ENCODE peak calls at places on chromosome 13, in nine cellular contexts. One of them, this sample, is unnamed.

GRCh38 chr13:74206061-74206561 is 71.9 kb upstream of the KLF12 start:
- DNase-seq in NCI-H187: no peak
- DNase-seq in heart right ventricle: no peak
- DNase-seq in T-cell: no peak
- DNase-seq in mammary epithelial cell: peak
- DNase-seq in DMS53: no peak
- DNase-seq in stimulated activated CD4-positive, alpha-beta T cell treated with anti-CD3 and anti-CD28 coated beads, Interleukin-2, amount 100 ng/mL, for 24 hours: no peak
- DNase-seq in GM19239: no peak
- DNase-seq in Caco-2: no peak
- DNase-seq in this sample: no peak

GRCh38 chr13:29260684-29261083 is 334.8 kb downstream of the SLC7A1 start:
- DNase-seq in NCI-H187: no peak
- DNase-seq in heart right ventricle: no peak
- DNase-seq in T-cell: no peak
- DNase-seq in mammary epithelial cell: no peak
- DNase-seq in DMS53: no peak
- DNase-seq in stimulated activated CD4-positive, alpha-beta T cell treated with anti-CD3 and anti-CD28 coated beads, Interleukin-2, amount 100 ng/mL, for 24 hours: no peak
- DNase-seq in GM19239: no peak
- DNase-seq in Caco-2: no peak
- DNase-seq in this sample: no peak

GRCh38 chr13:104984296-104984818 is 1551.1 kb downstream of the EFNB2 start:
- DNase-seq in NCI-H187: peak
- DNase-seq in heart right ventricle: peak
- DNase-seq in T-cell: peak
- DNase-seq in mammary epithelial cell: peak
- DNase-seq in DMS53: peak
- DNase-seq in stimulated activated CD4-positive, alpha-beta T cell treated with anti-CD3 and anti-CD28 coated beads, Interleukin-2, amount 100 ng/mL, for 24 hours: no peak
- DNase-seq in GM19239: no peak
- DNase-seq in Caco-2: no peak
- DNase-seq in this sample: peak

GRCh38 chr13:22800726-22801401 is 379.9 kb upstream of the SGCG start:
- DNase-seq in NCI-H187: no peak
- DNase-seq in heart right ventricle: peak
- DNase-seq in T-cell: no peak
- DNase-seq in mammary epithelial cell: no peak
- DNase-seq in DMS53: peak
- DNase-seq in stimulated activated CD4-positive, alpha-beta T cell treated with anti-CD3 and anti-CD28 coated beads, Interleukin-2, amount 100 ng/mL, for 24 hours: no peak
- DNase-seq in GM19239: no peak
- DNase-seq in Caco-2: no peak
- DNase-seq in this sample: no peak

GRCh38 chr13:51927129-51927528 is 65.4 kb downstream of the CCDC70 start:
- DNase-seq in NCI-H187: no peak
- DNase-seq in heart right ventricle: no peak
- DNase-seq in T-cell: no peak
- DNase-seq in mammary epithelial cell: no peak
- DNase-seq in DMS53: no peak
- DNase-seq in stimulated activated CD4-positive, alpha-beta T cell treated with anti-CD3 and anti-CD28 coated beads, Interleukin-2, amount 100 ng/mL, for 24 hours: no peak
- DNase-seq in GM19239: no peak
- DNase-seq in Caco-2: no peak
- DNase-seq in this sample: no peak

GRCh38 chr13:62119739-62120700 is 704.4 kb upstream of the PCDH20 start:
- DNase-seq in NCI-H187: no peak
- DNase-seq in heart right ventricle: no peak
- DNase-seq in T-cell: no peak
- DNase-seq in mammary epithelial cell: no peak
- DNase-seq in DMS53: peak
- DNase-seq in stimulated activated CD4-positive, alpha-beta T cell treated with anti-CD3 and anti-CD28 coated beads, Interleukin-2, amount 100 ng/mL, for 24 hours: no peak
- DNase-seq in GM19239: peak
- DNase-seq in Caco-2: no peak
- DNase-seq in this sample: no peak

GRCh38 chr13:101289764-101290163 is 126.5 kb downstream of the NALCN start:
- DNase-seq in NCI-H187: peak
- DNase-seq in heart right ventricle: no peak
- DNase-seq in T-cell: no peak
- DNase-seq in mammary epithelial cell: peak
- DNase-seq in DMS53: peak
- DNase-seq in stimulated activated CD4-positive, alpha-beta T cell treated with anti-CD3 and anti-CD28 coated beads, Interleukin-2, amount 100 ng/mL, for 24 hours: no peak
- DNase-seq in GM19239: no peak
- DNase-seq in Caco-2: peak
- DNase-seq in this sample: no peak

GRCh38 chr13:25249001-25249543 is 38.2 kb downstream of the MTMR6 start:
- DNase-seq in NCI-H187: no peak
- DNase-seq in heart right ventricle: no peak
- DNase-seq in T-cell: no peak
- DNase-seq in mammary epithelial cell: peak
- DNase-seq in DMS53: peak
- DNase-seq in stimulated activated CD4-positive, alpha-beta T cell treated with anti-CD3 and anti-CD28 coated beads, Interleukin-2, amount 100 ng/mL, for 24 hours: no peak
- DNase-seq in GM19239: no peak
- DNase-seq in Caco-2: peak
- DNase-seq in this sample: no peak

GRCh38 chr13:101267656-101268055 is 148.7 kb downstream of the NALCN start:
- DNase-seq in NCI-H187: no peak
- DNase-seq in heart right ventricle: no peak
- DNase-seq in T-cell: no peak
- DNase-seq in mammary epithelial cell: peak
- DNase-seq in DMS53: no peak
- DNase-seq in stimulated activated CD4-positive, alpha-beta T cell treated with anti-CD3 and anti-CD28 coated beads, Interleukin-2, amount 100 ng/mL, for 24 hours: no peak
- DNase-seq in GM19239: no peak
- DNase-seq in Caco-2: no peak
- DNase-seq in this sample: no peak

GRCh38 chr13:45851171-45851889 is at the start of gene SIAH3:
- DNase-seq in NCI-H187: no peak
- DNase-seq in heart right ventricle: no peak
- DNase-seq in T-cell: peak
- DNase-seq in mammary epithelial cell: peak
- DNase-seq in DMS53: peak
- DNase-seq in stimulated activated CD4-positive, alpha-beta T cell treated with anti-CD3 and anti-CD28 coated beads, Interleukin-2, amount 100 ng/mL, for 24 hours: peak
- DNase-seq in GM19239: no peak
- DNase-seq in Caco-2: no peak
- DNase-seq in this sample: no peak

GRCh38 chr13:83085186-83085900 is 796.9 kb downstream of the SLITRK1 start:
- DNase-seq in NCI-H187: no peak
- DNase-seq in heart right ventricle: no peak
- DNase-seq in T-cell: no peak
- DNase-seq in mammary epithelial cell: no peak
- DNase-seq in DMS53: no peak
- DNase-seq in stimulated activated CD4-positive, alpha-beta T cell treated with anti-CD3 and anti-CD28 coated beads, Interleukin-2, amount 100 ng/mL, for 24 hours: no peak
- DNase-seq in GM19239: no peak
- DNase-seq in Caco-2: no peak
- DNase-seq in this sample: no peak

GRCh38 chr13:97810152-97810551 is 143.3 kb upstream of the IPO5 start:
- DNase-seq in NCI-H187: no peak
- DNase-seq in heart right ventricle: no peak
- DNase-seq in T-cell: no peak
- DNase-seq in mammary epithelial cell: no peak
- DNase-seq in DMS53: peak
- DNase-seq in stimulated activated CD4-positive, alpha-beta T cell treated with anti-CD3 and anti-CD28 coated beads, Interleukin-2, amount 100 ng/mL, for 24 hours: no peak
- DNase-seq in GM19239: no peak
- DNase-seq in Caco-2: peak
- DNase-seq in this sample: no peak

GRCh38 chr13:83666126-83666525 is 216.1 kb downstream of the SLITRK1 start:
- DNase-seq in NCI-H187: no peak
- DNase-seq in heart right ventricle: no peak
- DNase-seq in T-cell: no peak
- DNase-seq in mammary epithelial cell: no peak
- DNase-seq in DMS53: no peak
- DNase-seq in stimulated activated CD4-positive, alpha-beta T cell treated with anti-CD3 and anti-CD28 coated beads, Interleukin-2, amount 100 ng/mL, for 24 hours: no peak
- DNase-seq in GM19239: no peak
- DNase-seq in Caco-2: no peak
- DNase-seq in this sample: no peak

GRCh38 chr13:40681341-40682051 is 15.1 kb upstream of the FOXO1 start:
- DNase-seq in NCI-H187: no peak
- DNase-seq in heart right ventricle: peak
- DNase-seq in T-cell: no peak
- DNase-seq in mammary epithelial cell: no peak
- DNase-seq in DMS53: no peak
- DNase-seq in stimulated activated CD4-positive, alpha-beta T cell treated with anti-CD3 and anti-CD28 coated beads, Interleukin-2, amount 100 ng/mL, for 24 hours: no peak
- DNase-seq in GM19239: no peak
- DNase-seq in Caco-2: no peak
- DNase-seq in this sample: no peak

GRCh38 chr13:23384111-23384510 is 49.4 kb downstream of the SACS start:
- DNase-seq in NCI-H187: no peak
- DNase-seq in heart right ventricle: no peak
- DNase-seq in T-cell: no peak
- DNase-seq in mammary epithelial cell: peak
- DNase-seq in DMS53: no peak
- DNase-seq in stimulated activated CD4-positive, alpha-beta T cell treated with anti-CD3 and anti-CD28 coated beads, Interleukin-2, amount 100 ng/mL, for 24 hours: no peak
- DNase-seq in GM19239: peak
- DNase-seq in Caco-2: no peak
- DNase-seq in this sample: peak

GRCh38 chr13:93086329-93086728 is 140.3 kb upstream of the GPC6 start:
- DNase-seq in NCI-H187: no peak
- DNase-seq in heart right ventricle: no peak
- DNase-seq in T-cell: no peak
- DNase-seq in mammary epithelial cell: no peak
- DNase-seq in DMS53: no peak
- DNase-seq in stimulated activated CD4-positive, alpha-beta T cell treated with anti-CD3 and anti-CD28 coated beads, Interleukin-2, amount 100 ng/mL, for 24 hours: no peak
- DNase-seq in GM19239: no peak
- DNase-seq in Caco-2: no peak
- DNase-seq in this sample: no peak

GRCh38 chr13:66114127-66114526 is 1116.0 kb downstream of the PCDH9 start:
- DNase-seq in NCI-H187: no peak
- DNase-seq in heart right ventricle: no peak
- DNase-seq in T-cell: no peak
- DNase-seq in mammary epithelial cell: no peak
- DNase-seq in DMS53: no peak
- DNase-seq in stimulated activated CD4-positive, alpha-beta T cell treated with anti-CD3 and anti-CD28 coated beads, Interleukin-2, amount 100 ng/mL, for 24 hours: no peak
- DNase-seq in GM19239: no peak
- DNase-seq in Caco-2: no peak
- DNase-seq in this sample: no peak

GRCh38 chr13:20939662-20940061 is 37.1 kb upstream of the XPO4 start:
- DNase-seq in NCI-H187: no peak
- DNase-seq in heart right ventricle: peak
- DNase-seq in T-cell: no peak
- DNase-seq in mammary epithelial cell: no peak
- DNase-seq in DMS53: no peak
- DNase-seq in stimulated activated CD4-positive, alpha-beta T cell treated with anti-CD3 and anti-CD28 coated beads, Interleukin-2, amount 100 ng/mL, for 24 hours: no peak
- DNase-seq in GM19239: no peak
- DNase-seq in Caco-2: peak
- DNase-seq in this sample: no peak

GRCh38 chr13:35927554-35927953 is 203.6 kb downstream of the DCLK1 start:
- DNase-seq in NCI-H187: no peak
- DNase-seq in heart right ventricle: peak
- DNase-seq in T-cell: no peak
- DNase-seq in mammary epithelial cell: peak
- DNase-seq in DMS53: peak
- DNase-seq in stimulated activated CD4-positive, alpha-beta T cell treated with anti-CD3 and anti-CD28 coated beads, Interleukin-2, amount 100 ng/mL, for 24 hours: no peak
- DNase-seq in GM19239: no peak
- DNase-seq in Caco-2: no peak
- DNase-seq in this sample: no peak

GRCh38 chr13:41919031-41919740 is 41.7 kb downstream of the VWA8 start:
- DNase-seq in NCI-H187: no peak
- DNase-seq in heart right ventricle: peak
- DNase-seq in T-cell: no peak
- DNase-seq in mammary epithelial cell: no peak
- DNase-seq in DMS53: no peak
- DNase-seq in stimulated activated CD4-positive, alpha-beta T cell treated with anti-CD3 and anti-CD28 coated beads, Interleukin-2, amount 100 ng/mL, for 24 hours: no peak
- DNase-seq in GM19239: no peak
- DNase-seq in Caco-2: no peak
- DNase-seq in this sample: no peak

GRCh38 chr13:86002921-86003488 is 203.8 kb upstream of the SLITRK6 start:
- DNase-seq in NCI-H187: no peak
- DNase-seq in heart right ventricle: no peak
- DNase-seq in T-cell: no peak
- DNase-seq in mammary epithelial cell: no peak
- DNase-seq in DMS53: peak
- DNase-seq in stimulated activated CD4-positive, alpha-beta T cell treated with anti-CD3 and anti-CD28 coated beads, Interleukin-2, amount 100 ng/mL, for 24 hours: no peak
- DNase-seq in GM19239: no peak
- DNase-seq in Caco-2: peak
- DNase-seq in this sample: no peak

GRCh38 chr13:81487151-81487550 is 1146.2 kb upstream of the SPRY2 start:
- DNase-seq in NCI-H187: no peak
- DNase-seq in heart right ventricle: no peak
- DNase-seq in T-cell: no peak
- DNase-seq in mammary epithelial cell: peak
- DNase-seq in DMS53: peak
- DNase-seq in stimulated activated CD4-positive, alpha-beta T cell treated with anti-CD3 and anti-CD28 coated beads, Interleukin-2, amount 100 ng/mL, for 24 hours: no peak
- DNase-seq in GM19239: no peak
- DNase-seq in Caco-2: peak
- DNase-seq in this sample: no peak

GRCh38 chr13:80363890-80364503 is 23.1 kb upstream of the SPRY2 start:
- DNase-seq in NCI-H187: no peak
- DNase-seq in heart right ventricle: no peak
- DNase-seq in T-cell: no peak
- DNase-seq in mammary epithelial cell: peak
- DNase-seq in DMS53: peak
- DNase-seq in stimulated activated CD4-positive, alpha-beta T cell treated with anti-CD3 and anti-CD28 coated beads, Interleukin-2, amount 100 ng/mL, for 24 hours: no peak
- DNase-seq in GM19239: no peak
- DNase-seq in Caco-2: peak
- DNase-seq in this sample: no peak

GRCh38 chr13:44300895-44301638 is 72.6 kb upstream of the SERP2 start:
- DNase-seq in NCI-H187: peak
- DNase-seq in heart right ventricle: peak
- DNase-seq in T-cell: no peak
- DNase-seq in mammary epithelial cell: peak
- DNase-seq in DMS53: peak
- DNase-seq in stimulated activated CD4-positive, alpha-beta T cell treated with anti-CD3 and anti-CD28 coated beads, Interleukin-2, amount 100 ng/mL, for 24 hours: no peak
- DNase-seq in GM19239: peak
- DNase-seq in Caco-2: no peak
- DNase-seq in this sample: no peak

GRCh38 chr13:111458001-111458531 is 137.6 kb downstream of the TEX29 start:
- DNase-seq in NCI-H187: no peak
- DNase-seq in heart right ventricle: no peak
- DNase-seq in T-cell: no peak
- DNase-seq in mammary epithelial cell: no peak
- DNase-seq in DMS53: no peak
- DNase-seq in stimulated activated CD4-positive, alpha-beta T cell treated with anti-CD3 and anti-CD28 coated beads, Interleukin-2, amount 100 ng/mL, for 24 hours: no peak
- DNase-seq in GM19239: no peak
- DNase-seq in Caco-2: no peak
- DNase-seq in this sample: no peak

GRCh38 chr13:100274942-100275506 is 186.1 kb downstream of the PCCA start:
- DNase-seq in NCI-H187: no peak
- DNase-seq in heart right ventricle: no peak
- DNase-seq in T-cell: no peak
- DNase-seq in mammary epithelial cell: no peak
- DNase-seq in DMS53: no peak
- DNase-seq in stimulated activated CD4-positive, alpha-beta T cell treated with anti-CD3 and anti-CD28 coated beads, Interleukin-2, amount 100 ng/mL, for 24 hours: no peak
- DNase-seq in GM19239: no peak
- DNase-seq in Caco-2: no peak
- DNase-seq in this sample: no peak

GRCh38 chr13:113059891-113060290 is 45.7 kb upstream of the F7 start:
- DNase-seq in NCI-H187: no peak
- DNase-seq in heart right ventricle: no peak
- DNase-seq in T-cell: no peak
- DNase-seq in mammary epithelial cell: no peak
- DNase-seq in DMS53: no peak
- DNase-seq in stimulated activated CD4-positive, alpha-beta T cell treated with anti-CD3 and anti-CD28 coated beads, Interleukin-2, amount 100 ng/mL, for 24 hours: no peak
- DNase-seq in GM19239: no peak
- DNase-seq in Caco-2: peak
- DNase-seq in this sample: no peak

GRCh38 chr13:97914537-97914936 is 38.9 kb upstream of the IPO5 start:
- DNase-seq in NCI-H187: no peak
- DNase-seq in heart right ventricle: no peak
- DNase-seq in T-cell: no peak
- DNase-seq in mammary epithelial cell: no peak
- DNase-seq in DMS53: no peak
- DNase-seq in stimulated activated CD4-positive, alpha-beta T cell treated with anti-CD3 and anti-CD28 coated beads, Interleukin-2, amount 100 ng/mL, for 24 hours: no peak
- DNase-seq in GM19239: no peak
- DNase-seq in Caco-2: no peak
- DNase-seq in this sample: no peak

GRCh38 chr13:37173214-37173613 is 67.8 kb upstream of the CSNK1A1L start:
- DNase-seq in NCI-H187: no peak
- DNase-seq in heart right ventricle: no peak
- DNase-seq in T-cell: no peak
- DNase-seq in mammary epithelial cell: no peak
- DNase-seq in DMS53: no peak
- DNase-seq in stimulated activated CD4-positive, alpha-beta T cell treated with anti-CD3 and anti-CD28 coated beads, Interleukin-2, amount 100 ng/mL, for 24 hours: no peak
- DNase-seq in GM19239: no peak
- DNase-seq in Caco-2: no peak
- DNase-seq in this sample: no peak

GRCh38 chr13:99481357-99481756 is 19.9 kb upstream of the TM9SF2 start:
- DNase-seq in NCI-H187: no peak
- DNase-seq in heart right ventricle: no peak
- DNase-seq in T-cell: no peak
- DNase-seq in mammary epithelial cell: peak
- DNase-seq in DMS53: no peak
- DNase-seq in stimulated activated CD4-positive, alpha-beta T cell treated with anti-CD3 and anti-CD28 coated beads, Interleukin-2, amount 100 ng/mL, for 24 hours: no peak
- DNase-seq in GM19239: no peak
- DNase-seq in Caco-2: no peak
- DNase-seq in this sample: no peak

GRCh38 chr13:35789335-35790166 is 313.1 kb upstream of the MAB21L1 start:
- DNase-seq in NCI-H187: no peak
- DNase-seq in heart right ventricle: no peak
- DNase-seq in T-cell: no peak
- DNase-seq in mammary epithelial cell: peak
- DNase-seq in DMS53: peak
- DNase-seq in stimulated activated CD4-positive, alpha-beta T cell treated with anti-CD3 and anti-CD28 coated beads, Interleukin-2, amount 100 ng/mL, for 24 hours: no peak
- DNase-seq in GM19239: no peak
- DNase-seq in Caco-2: peak
- DNase-seq in this sample: no peak

This sample was measured in stimulated activated naive B cell treated with anti-CD40 and anti-IgM and Interleukin-4, amounts not matched to agents 10 μg/mL and 1 μg/mL and 100 μg/mL, for 72 hours.